ENCODE peak calls at places on chromosomes 11 and 22, in nine cellular contexts. U is heart right ventricle, I is cardiac fibroblast, Q is GM12865, D is tibial nerve, Z is type B pancreatic cell, F is endothelial cell, N is dorsolateral prefrontal cortex, O is fibroblast of lung. R is an unnamed sample.

GRCh38 chr11:84645988-84646689 is 981.0 kb downstream of the DLG2 start:
- DNase-seq in U (no peak), I (no peak), Q (no peak), D (no peak), Z (no peak), F (no peak), N (no peak), O (no peak), R (no peak)

GRCh38 chr11:71998649-71999310 is at the start of gene IL18BP:
- DNase-seq in U (no peak), I (no peak), Q (peak), D (no peak), Z (no peak), F (peak), N (no peak), O (no peak), R (no peak)

GRCh38 chr11:77090046-77090372 is 12.6 kb upstream of the OMP start:
- DNase-seq in U (no peak), I (no peak), Q (no peak), D (no peak), Z (no peak), F (no peak), N (no peak), O (no peak), R (no peak)

GRCh38 chr11:133545199-133545709 is 13.0 kb upstream of the OPCML start:
- DNase-seq in U (no peak), I (no peak), Q (peak), D (no peak), Z (no peak), F (no peak), N (no peak), O (no peak), R (no peak)

GRCh38 chr22:50217543-50218152 is 16.8 kb downstream of the SELENOO start:
- DNase-seq in U (no peak), I (no peak), Q (no peak), D (no peak), Z (no peak), F (no peak), N (no peak), O (no peak), R (no peak)

GRCh38 chr11:20353829-20354434 is 9.6 kb upstream of the HTATIP2 start:
- DNase-seq in U (no peak), I (peak), Q (peak), D (peak), Z (no peak), F (peak), N (peak), O (peak), R (no peak)

GRCh38 chr11:105612766-105613165 is 2.9 kb downstream of the GRIA4 start:
- DNase-seq in U (no peak), I (no peak), Q (no peak), D (no peak), Z (no peak), F (no peak), N (no peak), O (no peak), R (no peak)

GRCh38 chr11:75969626-75970308 is 154.8 kb downstream of the UVRAG start:
- DNase-seq in U (no peak), I (peak), Q (no peak), D (no peak), Z (no peak), F (no peak), N (peak), O (peak), R (no peak)

GRCh38 chr22:32607086-32607485 is 132.5 kb downstream of the FBXO7 start:
- DNase-seq in U (no peak), I (no peak), Q (no peak), D (no peak), Z (no peak), F (no peak), N (no peak), O (no peak), R (no peak)

GRCh38 chr11:30990625-30991348 is 378.8 kb downstream of the DCDC1 start:
- DNase-seq in U (no peak), I (no peak), Q (no peak), D (no peak), Z (no peak), F (no peak), N (no peak), O (no peak), R (no peak)

GRCh38 chr11:10351435-10351767 is 46.5 kb downstream of the ADM start:
- DNase-seq in U (peak), I (no peak), Q (no peak), D (no peak), Z (no peak), F (no peak), N (no peak), O (no peak), R (no peak)

GRCh38 chr11:129408865-129409444 is 33.3 kb downstream of the BARX2 start:
- DNase-seq in U (no peak), I (no peak), Q (no peak), D (no peak), Z (no peak), F (no peak), N (no peak), O (no peak), R (no peak)

GRCh38 chr11:1844221-1845094 is 5.7 kb downstream of the TNNI2 start:
- DNase-seq in U (peak), I (no peak), Q (no peak), D (peak), Z (no peak), F (no peak), N (no peak), O (no peak), R (no peak)

GRCh38 chr22:45314789-45315188 is 5.1 kb downstream of the FAM118A start:
- DNase-seq in U (no peak), I (no peak), Q (no peak), D (no peak), Z (no peak), F (no peak), N (no peak), O (no peak), R (no peak)

GRCh38 chr11:7577883-7578242 is 64.1 kb downstream of the PPFIBP2 start:
- DNase-seq in U (no peak), I (peak), Q (no peak), D (no peak), Z (no peak), F (peak), N (no peak), O (peak), R (no peak)

GRCh38 chr22:28358244-28358777 is 321.3 kb downstream of the TTC28 start:
- DNase-seq in U (no peak), I (no peak), Q (no peak), D (no peak), Z (no peak), F (no peak), N (no peak), O (no peak), R (no peak)

GRCh38 chr22:39545310-39546063 is 12.9 kb upstream of the RPS19BP1 start:
- DNase-seq in U (peak), I (peak), Q (peak), D (no peak), Z (no peak), F (peak), N (no peak), O (no peak), R (peak)

GRCh38 chr22:26681395-26681821 is 24.0 kb downstream of the MIAT start:
- DNase-seq in U (no peak), I (peak), Q (no peak), D (no peak), Z (no peak), F (peak), N (no peak), O (peak), R (no peak)

GRCh38 chr11:131924446-131925240 is 554.2 kb downstream of the NTM start:
- DNase-seq in U (no peak), I (peak), Q (peak), D (no peak), Z (no peak), F (no peak), N (no peak), O (peak), R (no peak)

GRCh38 chr11:7490535-7490934 is 5.2 kb downstream of the OLFML1 start:
- DNase-seq in U (no peak), I (peak), Q (no peak), D (no peak), Z (no peak), F (no peak), N (no peak), O (no peak), R (no peak)

GRCh38 chr11:86608251-86608799 is 64.1 kb downstream of the ME3 start:
- DNase-seq in U (peak), I (peak), Q (peak), D (peak), Z (no peak), F (peak), N (no peak), O (peak), R (no peak)

GRCh38 chr22:45358127-45358526 is 48.4 kb downstream of the FAM118A start:
- DNase-seq in U (no peak), I (peak), Q (no peak), D (no peak), Z (no peak), F (no peak), N (no peak), O (no peak), R (no peak)

GRCh38 chr22:30234786-30235470 is 11.6 kb downstream of the LIF start:
- DNase-seq in U (no peak), I (no peak), Q (no peak), D (no peak), Z (no peak), F (no peak), N (no peak), O (peak), R (no peak)

GRCh38 chr22:50656122-50657070 is 16.2 kb upstream of the SHANK3 start:
- DNase-seq in U (peak), I (peak), Q (no peak), D (no peak), Z (peak), F (no peak), N (no peak), O (peak), R (no peak)

GRCh38 chr22:30422481-30423295 is 2.9 kb upstream of the MTFP1 start:
- DNase-seq in U (peak), I (peak), Q (no peak), D (peak), Z (no peak), F (no peak), N (peak), O (peak), R (no peak)

GRCh38 chr11:36098976-36099375 is 155.1 kb downstream of the LDLRAD3 start:
- DNase-seq in U (no peak), I (no peak), Q (no peak), D (no peak), Z (no peak), F (no peak), N (no peak), O (no peak), R (no peak)

GRCh38 chr11:65821107-65821506 is 12.7 kb upstream of the SNX32 start:
- DNase-seq in U (no peak), I (no peak), Q (no peak), D (no peak), Z (no peak), F (no peak), N (no peak), O (no peak), R (no peak)

GRCh38 chr11:27372159-27372558 is 9.1 kb upstream of the CCDC34 start:
- DNase-seq in U (no peak), I (no peak), Q (no peak), D (no peak), Z (no peak), F (no peak), N (no peak), O (no peak), R (no peak)

GRCh38 chr11:369336-370018 is at the start of gene B4GALNT4:
- DNase-seq in U (no peak), I (no peak), Q (no peak), D (no peak), Z (peak), F (no peak), N (peak), O (peak), R (no peak)

GRCh38 chr11:115134886-115135285 is 369.3 kb downstream of the CADM1 start:
- DNase-seq in U (no peak), I (no peak), Q (no peak), D (no peak), Z (no peak), F (no peak), N (no peak), O (no peak), R (no peak)

GRCh38 chr11:23280088-23280487 is 419.8 kb upstream of the CCDC179 start:
- DNase-seq in U (no peak), I (no peak), Q (no peak), D (no peak), Z (no peak), F (no peak), N (no peak), O (peak), R (no peak)

GRCh38 chr11:61134801-61135257 is 26.4 kb downstream of the VPS37C start:
- DNase-seq in U (peak), I (no peak), Q (no peak), D (no peak), Z (no peak), F (no peak), N (no peak), O (no peak), R (no peak)

GRCh38 chr11:78319453-78319955 is 98.1 kb downstream of the GAB2 start:
- DNase-seq in U (no peak), I (peak), Q (no peak), D (no peak), Z (no peak), F (no peak), N (no peak), O (peak), R (no peak)

GRCh38 chr11:116225236-116225635 is 547.6 kb downstream of the BUD13 start:
- DNase-seq in U (no peak), I (no peak), Q (no peak), D (no peak), Z (no peak), F (no peak), N (no peak), O (peak), R (no peak)

GRCh38 chr11:26134481-26135355 is 197.2 kb upstream of the ANO3 start:
- DNase-seq in U (no peak), I (peak), Q (peak), D (no peak), Z (no peak), F (peak), N (no peak), O (peak), R (no peak)

GRCh38 chr11:94315664-94316063 is 11.3 kb downstream of the IZUMO1R start:
- DNase-seq in U (no peak), I (peak), Q (no peak), D (no peak), Z (no peak), F (no peak), N (no peak), O (peak), R (no peak)

GRCh38 chr11:62025429-62026105 is 58.1 kb upstream of the FTH1 start:
- DNase-seq in U (peak), I (peak), Q (peak), D (peak), Z (no peak), F (no peak), N (peak), O (peak), R (no peak)

GRCh38 chr22:21629262-21630149 is at the start of gene YDJC:
- DNase-seq in U (peak), I (peak), Q (peak), D (peak), Z (peak), F (peak), N (peak), O (peak), R (peak)
- TF ChIP-seq CTCF in U (peak), I (peak), Q (peak), D (peak), Z (peak), F (peak), N (peak), O (peak), R (peak)

DNA sequence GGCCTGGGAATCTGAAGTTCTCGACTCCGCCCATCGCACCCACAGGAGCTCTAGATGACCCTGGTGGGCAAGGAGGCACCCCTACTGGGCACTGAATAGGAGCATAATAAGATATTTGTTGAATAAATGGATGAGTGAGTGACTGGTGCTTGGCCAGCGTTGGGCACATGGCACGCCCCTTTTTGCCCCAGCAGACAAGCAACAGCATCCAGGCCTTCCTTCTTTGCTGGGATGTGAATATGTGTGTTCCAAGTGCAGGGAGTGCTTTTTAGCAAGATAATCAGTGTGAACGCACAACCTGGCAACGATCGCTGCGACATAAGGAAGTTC is 450 bp upstream of the CELF1 start:
- DNase-seq in U (no peak), I (no peak), Q (no peak), D (peak), Z (no peak), F (no peak), N (no peak), O (no peak), R (no peak)
- TF ChIP-seq CTCF in U (peak), I (no peak), Q (no peak), D (no peak), Z (peak), F (no peak), N (no peak), O (no peak), R (no peak)

GRCh38 chr11:73330569-73331093 is 22.6 kb downstream of the ARHGEF17 start:
- DNase-seq in U (no peak), I (peak), Q (no peak), D (no peak), Z (no peak), F (peak), N (no peak), O (peak), R (no peak)
- TF ChIP-seq CTCF in U (peak), I (peak), Q (no peak), D (peak), Z (peak), F (peak), N (peak), O (peak), R (peak)

GRCh38 chr11:44308256-44308922 is 1.6 kb downstream of the ALX4 start:
- DNase-seq in U (no peak), I (no peak), Q (no peak), D (no peak), Z (no peak), F (no peak), N (no peak), O (no peak), R (no peak)
- TF ChIP-seq CTCF in U (no peak), I (no peak), Q (no peak), D (no peak), Z (no peak), F (no peak), N (no peak), O (no peak), R (no peak)

DNA sequence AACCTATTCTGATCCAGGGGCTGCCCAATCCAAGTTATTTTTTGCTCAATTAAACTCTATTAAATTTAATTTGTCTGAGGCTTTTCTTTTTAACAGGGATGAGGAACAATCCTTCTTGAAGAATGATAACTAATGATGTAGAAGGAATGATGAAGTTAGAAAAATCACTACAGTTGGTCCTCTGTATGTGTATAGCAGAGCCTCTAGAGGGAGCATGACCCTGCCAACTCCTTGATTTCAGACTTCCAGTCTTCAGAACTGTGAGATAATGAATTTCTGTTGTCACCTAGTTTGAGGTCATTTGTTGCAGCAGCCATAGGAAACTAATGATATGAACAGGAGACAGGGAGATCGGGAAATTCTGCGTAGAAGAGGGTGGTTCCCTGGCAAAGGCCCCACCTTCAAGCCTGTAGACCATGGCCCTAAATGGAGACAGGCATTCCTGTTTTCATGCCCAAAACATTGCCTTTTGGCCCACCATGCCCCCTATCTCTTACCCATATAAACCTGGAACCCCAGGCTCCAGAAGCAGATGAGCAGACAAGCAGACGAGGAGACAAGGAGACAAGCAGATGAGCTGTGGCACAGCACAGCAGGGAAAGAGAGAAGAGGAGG is 7.7 kb upstream of the QSER1 start:
- DNase-seq in U (no peak), I (peak), Q (peak), D (no peak), Z (no peak), F (no peak), N (no peak), O (peak), R (no peak)
- TF ChIP-seq CTCF in U (peak), I (peak), Q (peak), D (no peak), Z (peak), F (no peak), N (no peak), O (peak), R (peak)

DNA sequence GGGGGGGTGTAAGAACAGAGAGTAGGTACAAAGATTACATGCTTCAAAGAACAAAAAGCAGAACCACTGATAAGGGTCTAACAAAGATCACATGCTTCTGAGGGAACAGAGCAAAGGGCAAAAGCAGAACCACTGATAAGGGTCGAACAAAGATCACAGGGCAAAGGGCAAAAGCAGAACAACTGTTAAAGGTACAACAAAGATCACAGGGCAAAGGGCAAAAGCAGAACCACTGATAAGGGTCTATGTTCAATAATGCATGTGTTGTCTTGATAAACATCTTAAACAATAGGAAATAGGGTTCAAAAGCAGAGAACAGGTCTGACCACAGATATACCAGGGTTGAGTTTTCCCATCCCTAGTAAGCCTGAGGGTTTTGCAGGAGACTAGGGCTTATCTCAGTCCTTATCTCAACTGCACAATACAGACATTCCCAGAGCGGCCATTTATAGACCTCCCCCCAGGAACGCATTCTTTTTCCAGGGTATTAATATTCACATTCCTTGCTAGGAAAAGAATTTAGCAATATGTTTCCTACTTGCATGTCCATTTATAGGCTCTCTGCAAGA is 81.9 kb upstream of the PGR start:
- DNase-seq in U (no peak), I (peak), Q (no peak), D (no peak), Z (no peak), F (no peak), N (no peak), O (no peak), R (no peak)
- TF ChIP-seq CTCF in U (no peak), I (no peak), Q (no peak), D (no peak), Z (no peak), F (no peak), N (no peak), O (no peak), R (no peak)

DNA sequence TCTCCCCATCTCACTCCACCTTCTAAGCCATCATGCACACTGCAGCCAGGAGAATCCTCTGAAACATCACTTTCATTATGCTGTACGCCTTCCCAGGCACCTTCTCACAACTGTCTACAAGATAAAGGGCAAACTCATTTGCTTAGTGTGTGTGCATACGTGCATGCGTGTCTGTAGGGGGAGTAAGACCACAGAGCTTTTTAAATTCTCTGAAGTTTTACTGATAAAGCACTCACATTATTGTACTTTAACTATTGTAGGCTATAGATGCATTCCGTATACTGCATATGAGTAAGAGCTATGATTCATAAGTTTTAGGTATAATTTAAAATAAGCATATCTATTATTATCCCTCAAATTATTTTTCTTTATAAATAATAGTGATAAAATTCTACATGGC is 15.3 kb upstream of the ANKK1 start:
- DNase-seq in U (no peak), I (no peak), Q (no peak), D (no peak), Z (no peak), F (no peak), N (no peak), O (no peak), R (no peak)
- TF ChIP-seq CTCF in U (no peak), I (no peak), Q (no peak), D (no peak), Z (peak), F (peak), N (no peak), O (peak), R (peak)

R was measured in progenitor cell of endocrine pancreas.